ENCODE peak calls at places on chromosomes 16 and 17, in five cellular contexts. Y is naive thymus-derived CD4-positive, alpha-beta T cell; R is heart right ventricle; L is neural progenitor cell; O is left ventricle myocardium inferior. F is an unnamed sample.

GRCh38 chr17:66304304-66305174 is 2.1 kb downstream of the PRKCA start:
- DNase-seq in Y (no peak), R (no peak), L (peak; percentile 64), O (no peak), F (peak; percentile 26)

GRCh38 chr17:40290629-40291296 is 3.1 kb downstream of the CDC6 start:
- DNase-seq in Y (peak; percentile 47), R (no peak), L (peak; percentile 70), O (no peak), F (no peak)

GRCh38 chr16:75231570-75231969 is 12.8 kb downstream of the CTRB1 start:
- DNase-seq in Y (no peak), R (no peak), L (no peak), O (no peak), F (no peak)

GRCh38 chr16:546909-547770 is 13.1 kb upstream of the PRR35 start:
- DNase-seq in Y (peak; percentile 54), R (peak; percentile 75), L (peak; percentile 82), O (peak; percentile 68), F (peak; percentile 47)

GRCh38 chr16:75288181-75288580 is 36.8 kb upstream of the BCAR1 start:
- DNase-seq in Y (no peak), R (no peak), L (no peak), O (no peak), F (no peak)

GRCh38 chr16:11679250-11679649 is 11.0 kb downstream of the SNN start:
- DNase-seq in Y (no peak), R (no peak), L (no peak), O (no peak), F (no peak)

GRCh38 chr17:41848788-41849187 is 11.2 kb downstream of the KLHL10 start:
- DNase-seq in Y (no peak), R (no peak), L (no peak), O (no peak), F (no peak)

GRCh38 chr17:27800522-27800921 is at the start of gene NOS2:
- DNase-seq in Y (no peak), R (no peak), L (no peak), O (no peak), F (no peak)

GRCh38 chr16:31461921-31462804 is 2.9 kb downstream of the ARMC5 start:
- DNase-seq in Y (no peak), R (no peak), L (no peak), O (no peak), F (no peak)

GRCh38 chr17:31269597-31269996 is 27.4 kb downstream of the OMG start:
- DNase-seq in Y (no peak), R (no peak), L (peak; percentile 28), O (no peak), F (no peak)

GRCh38 chr17:46109603-46110189 is 83.5 kb downstream of the KANSL1 start:
- DNase-seq in Y (no peak), R (no peak), L (no peak), O (no peak), F (no peak)

GRCh38 chr17:63170795-63171194 is 204.8 kb downstream of the TANC2 start:
- DNase-seq in Y (no peak), R (no peak), L (no peak), O (no peak), F (no peak)

GRCh38 chr16:73298562-73298961 is 250.6 kb upstream of the ZFHX3 start:
- DNase-seq in Y (no peak), R (no peak), L (peak; percentile 34), O (no peak), F (no peak)

GRCh38 chr17:15265131-15265530 is at the start of gene PMP22:
- DNase-seq in Y (no peak), R (peak; percentile 34), L (no peak), O (peak; percentile 46), F (no peak)

GRCh38 chr17:19338031-19338990 is 24.2 kb downstream of the B9D1 start:
- DNase-seq in Y (peak; percentile 69), R (peak; percentile 57), L (peak; percentile 72), O (peak; percentile 63), F (peak; percentile 65)

GRCh38 chr16:2768403-2769089 is 8.5 kb downstream of the ELOB start:
- DNase-seq in Y (no peak), R (no peak), L (no peak), O (no peak), F (no peak)

GRCh38 chr17:40824015-40824832 is 1.8 kb upstream of the KRT10 start:
- DNase-seq in Y (no peak), R (no peak), L (no peak), O (no peak), F (no peak)

GRCh38 chr16:77289331-77289809 is 90.2 kb downstream of the SYCE1L start:
- DNase-seq in Y (no peak), R (no peak), L (no peak), O (no peak), F (no peak)

GRCh38 chr17:62902573-62903229 is 63.3 kb upstream of the TANC2 start:
- DNase-seq in Y (no peak), R (no peak), L (no peak), O (no peak), F (no peak)

GRCh38 chr17:74807925-74808324 is 31.8 kb upstream of the NAT9 start:
- DNase-seq in Y (no peak), R (no peak), L (no peak), O (no peak), F (no peak)

GRCh38 chr17:19759934-19760530 is 11.9 kb upstream of the ALDH3A1 start:
- DNase-seq in Y (no peak), R (no peak), L (peak; percentile 52), O (no peak), F (no peak)

GRCh38 chr17:3798273-3799180 is 2.5 kb downstream of the ITGAE start:
- DNase-seq in Y (no peak), R (no peak), L (no peak), O (no peak), F (no peak)

GRCh38 chr16:67537270-67537635 is 8.6 kb downstream of the RIPOR1 start:
- DNase-seq in Y (no peak), R (peak; percentile 78), L (peak; percentile 78), O (peak; percentile 79), F (peak; percentile 44)

GRCh38 chr16:51149721-51150158 is 1.3 kb downstream of the SALL1 start:
- DNase-seq in Y (no peak), R (no peak), L (peak; percentile 25), O (no peak), F (no peak)

GRCh38 chr16:51149251-51149661 is 1.8 kb downstream of the SALL1 start:
- DNase-seq in Y (no peak), R (no peak), L (peak; percentile 30), O (no peak), F (no peak)

GRCh38 chr16:51148674-51149228 is 2.3 kb downstream of the SALL1 start:
- DNase-seq in Y (no peak), R (no peak), L (no peak), O (no peak), F (no peak)

GRCh38 chr16:51146256-51146924 is 4.7 kb downstream of the SALL1 start:
- DNase-seq in Y (no peak), R (no peak), L (peak; percentile 44), O (no peak), F (no peak)

DNA sequence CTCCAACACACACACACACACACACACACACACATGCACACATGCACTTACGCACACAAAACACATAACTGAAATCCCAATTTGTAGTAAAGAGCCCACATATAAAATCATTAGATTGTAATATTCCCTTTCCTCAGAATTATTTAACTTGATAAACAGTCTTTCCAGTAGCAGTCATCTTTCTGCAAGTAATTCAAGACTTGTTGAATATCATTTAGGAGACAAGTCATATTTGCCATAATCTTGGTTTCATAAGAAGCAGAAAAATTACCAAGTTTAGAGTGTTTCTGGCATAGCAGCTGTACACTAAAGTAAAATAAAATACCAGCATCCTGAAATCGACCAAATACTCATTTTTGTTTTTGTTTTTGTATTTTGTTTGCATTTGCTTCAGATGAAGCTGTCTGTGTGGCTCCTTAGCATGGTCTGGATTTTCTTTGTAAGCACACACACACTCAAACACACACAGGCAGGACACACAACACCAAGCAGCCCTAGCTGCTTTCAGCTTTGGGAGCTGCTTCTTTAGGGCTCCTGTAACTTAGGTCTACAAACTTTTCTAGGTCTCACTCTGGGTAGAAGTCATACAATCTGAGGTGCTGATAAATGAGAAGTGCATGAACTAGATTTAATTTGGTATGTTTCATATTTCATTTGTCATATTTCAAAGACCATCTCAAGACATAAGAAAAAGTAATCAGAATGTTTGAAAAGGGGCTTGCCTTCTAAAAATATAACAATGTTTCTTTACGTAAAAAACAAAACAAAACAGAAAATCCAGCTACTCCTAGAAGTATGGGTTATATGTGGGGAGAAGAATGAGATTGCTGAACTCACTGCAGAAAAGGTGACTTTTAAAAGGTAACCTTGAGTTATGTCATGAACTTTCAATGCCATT is 3.0 kb downstream of the SALL1 start:
- DNase-seq in Y (no peak), R (no peak), L (peak; percentile 27), O (no peak), F (no peak)
- H3K4me3 ChIP-seq in Y (no peak overlapping the region), R (no peak overlapping the region), L (peak overlapping the region; percentile 97), O (no peak overlapping the region), F (no peak overlapping the region)

DNA sequence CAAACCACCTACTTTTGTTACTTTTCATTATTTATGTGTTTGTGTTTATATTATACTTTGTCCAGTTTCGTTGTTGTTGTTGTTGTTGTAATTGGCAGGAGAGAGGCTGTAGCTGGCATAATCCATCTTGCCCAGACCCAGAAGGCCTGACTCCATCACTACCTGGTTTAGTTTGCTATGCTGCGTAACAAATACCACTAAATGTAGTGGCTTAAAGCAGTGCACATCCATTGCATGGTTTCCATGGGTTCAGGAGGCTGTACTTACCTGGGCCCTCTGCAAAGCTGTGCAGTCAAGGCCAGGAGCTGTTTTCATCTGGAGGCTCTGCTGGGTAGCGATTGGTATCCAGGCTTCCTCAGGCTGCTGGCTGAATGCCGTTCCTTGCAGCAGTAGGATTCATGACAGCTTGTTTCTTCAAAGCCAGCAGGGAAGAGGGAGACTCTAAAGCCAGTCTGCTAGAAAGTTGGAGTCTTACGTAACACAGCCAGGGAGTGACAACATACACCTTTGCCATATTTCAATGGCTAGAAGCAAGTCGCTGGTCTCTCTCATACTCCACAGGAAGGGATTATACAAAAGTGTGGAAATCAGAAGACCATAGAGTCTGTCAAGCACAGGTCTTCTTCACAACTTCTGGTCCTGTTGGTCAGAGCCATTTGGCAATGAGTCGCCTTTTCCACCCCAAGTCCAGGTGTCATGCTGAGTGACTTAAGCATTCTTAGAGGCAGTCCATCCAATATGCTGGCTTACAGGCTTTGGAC is 41.1 kb downstream of the TNRC6C start:
- DNase-seq in Y (no peak), R (no peak), L (no peak), O (no peak), F (no peak)
- H3K4me1 ChIP-seq in Y (no peaks in the 10 kb centered on the region), R (peaks cover 41% of the 10 kb centered on the region), L (peaks cover 17% of the 10 kb centered on the region), O (peaks cover 89% of the 10 kb centered on the region), F (peaks cover 36% of the 10 kb centered on the region)

GRCh38 chr17:61217878-61218437 is 181.7 kb upstream of the TBX2 start:
- DNase-seq in Y (no peak), R (no peak), L (no peak), O (no peak), F (no peak)
- H3K27ac ChIP-seq in Y (no peak overlapping the region), R (peak overlapping the region; percentile 54), L (no peak overlapping the region), O (peak overlapping the region; percentile 70), F (no peak overlapping the region)

GRCh38 chr17:76139801-76140660 is 1.0 kb downstream of the FOXJ1 start:
- DNase-seq in Y (peak; percentile 57), R (no peak), L (peak; percentile 53), O (no peak), F (peak; percentile 76)
- H3K4me3 ChIP-seq in Y (peak overlapping the region; percentile 49), R (no peak overlapping the region), L (peak overlapping the region; percentile 47), O (peak overlapping the region; percentile 67), F (peak overlapping the region; percentile 66)

F was measured in CD8-positive, alpha-beta memory T cell.